ENCODE peak calls at places on chromosomes 7 and 10, in five cellular contexts. X is H1, N is neuronal stem cell, R is H9, U is IMR-90. E is an unnamed sample.

GRCh38 chr10:79193694-79194382 is 125.1 kb downstream of the ZMIZ1 start:
- DNase-seq in X (no peak), N (no peak), R (no peak), U (no peak), E (no peak)

GRCh38 chr7:73612598-73613269 is 11.6 kb downstream of the MLXIPL start:
- DNase-seq in X (no peak), N (no peak), R (no peak), U (peak), E (peak)

GRCh38 chr10:78731675-78732074 is 337.1 kb upstream of the ZMIZ1 start:
- DNase-seq in X (no peak), N (no peak), R (no peak), U (no peak), E (no peak)

GRCh38 chr10:132906106-132906505 is 36.3 kb downstream of the CFAP46 start:
- DNase-seq in X (no peak), N (no peak), R (no peak), U (no peak), E (no peak)

GRCh38 chr10:27612615-27613014 is 108.5 kb downstream of the RAB18 start:
- DNase-seq in X (no peak), N (no peak), R (no peak), U (no peak), E (no peak)

GRCh38 chr10:97708976-97709745 is 4.4 kb upstream of the MARVELD1 start:
- DNase-seq in X (no peak), N (peak), R (peak), U (peak), E (peak)

GRCh38 chr7:151946932-151947331 is 9.3 kb upstream of the GALNTL5 start:
- DNase-seq in X (no peak), N (no peak), R (no peak), U (no peak), E (no peak)

GRCh38 chr10:74165530-74165901 is 14.5 kb downstream of the ADK start:
- DNase-seq in X (no peak), N (no peak), R (no peak), U (peak), E (no peak)

GRCh38 chr10:121927841-121928527 is at the start of gene ATE1:
- DNase-seq in X (peak), N (peak), R (peak), U (peak), E (peak)

GRCh38 chr7:28835800-28836199 is 122.3 kb downstream of the TRIL start:
- DNase-seq in X (no peak), N (no peak), R (no peak), U (peak), E (no peak)

GRCh38 chr7:23012797-23013714 is 874 bp downstream of the HYCC1 start:
- DNase-seq in X (no peak), N (peak), R (peak), U (no peak), E (peak)

GRCh38 chr7:138945169-138945568 is 36.0 kb downstream of the KIAA1549 start:
- DNase-seq in X (no peak), N (no peak), R (no peak), U (no peak), E (peak)

GRCh38 chr7:16212610-16213009 is 208.7 kb downstream of the CRPPA start:
- DNase-seq in X (no peak), N (no peak), R (no peak), U (no peak), E (no peak)

GRCh38 chr10:43390791-43391190 is 18.2 kb downstream of the HNRNPF start:
- DNase-seq in X (no peak), N (no peak), R (peak), U (peak), E (peak)

GRCh38 chr7:5523052-5523711 is 99.5 kb upstream of the TNRC18 start:
- DNase-seq in X (no peak), N (no peak), R (peak), U (peak), E (peak)

GRCh38 chr10:7794627-7795026 is 6.7 kb downstream of the ATP5F1C start:
- DNase-seq in X (no peak), N (no peak), R (no peak), U (no peak), E (no peak)

GRCh38 chr10:17075510-17075909 is 54.1 kb downstream of the CUBN start:
- DNase-seq in X (no peak), N (no peak), R (no peak), U (peak), E (no peak)

GRCh38 chr10:48414778-48415177 is 108.3 kb downstream of the MAPK8 start:
- DNase-seq in X (no peak), N (no peak), R (no peak), U (peak), E (no peak)

GRCh38 chr7:2009541-2010001 is 223.2 kb downstream of the MAD1L1 start:
- DNase-seq in X (no peak), N (no peak), R (no peak), U (no peak), E (no peak)

GRCh38 chr7:151632750-151633515 is 113.2 kb upstream of the RHEB start:
- DNase-seq in X (no peak), N (peak), R (peak), U (peak), E (peak)

GRCh38 chr10:77713506-77714280 is 76.1 kb upstream of the KCNMA1 start:
- DNase-seq in X (no peak), N (no peak), R (no peak), U (peak), E (no peak)

GRCh38 chr10:62388328-62388727 is 14.2 kb downstream of the ZNF365 start:
- DNase-seq in X (no peak), N (no peak), R (peak), U (no peak), E (peak)

GRCh38 chr7:97480700-97481410 is 251.0 kb upstream of the TAC1 start:
- DNase-seq in X (no peak), N (no peak), R (no peak), U (no peak), E (no peak)

GRCh38 chr10:17062493-17063487 is 66.8 kb downstream of the CUBN start:
- DNase-seq in X (peak), N (no peak), R (no peak), U (peak), E (peak)

GRCh38 chr10:52542891-52543290 is 228.8 kb downstream of the DKK1 start:
- DNase-seq in X (no peak), N (no peak), R (no peak), U (peak), E (no peak)

GRCh38 chr10:98248018-98248417 is 20.0 kb downstream of the LOXL4 start:
- DNase-seq in X (no peak), N (no peak), R (no peak), U (no peak), E (no peak)

GRCh38 chr7:99693427-99694200 is 13.8 kb upstream of the CYP3A5 start:
- DNase-seq in X (no peak), N (peak), R (peak), U (no peak), E (peak)

GRCh38 chr7:28700084-28700483 is 258.0 kb downstream of the TRIL start:
- DNase-seq in X (no peak), N (no peak), R (no peak), U (no peak), E (no peak)

DNA sequence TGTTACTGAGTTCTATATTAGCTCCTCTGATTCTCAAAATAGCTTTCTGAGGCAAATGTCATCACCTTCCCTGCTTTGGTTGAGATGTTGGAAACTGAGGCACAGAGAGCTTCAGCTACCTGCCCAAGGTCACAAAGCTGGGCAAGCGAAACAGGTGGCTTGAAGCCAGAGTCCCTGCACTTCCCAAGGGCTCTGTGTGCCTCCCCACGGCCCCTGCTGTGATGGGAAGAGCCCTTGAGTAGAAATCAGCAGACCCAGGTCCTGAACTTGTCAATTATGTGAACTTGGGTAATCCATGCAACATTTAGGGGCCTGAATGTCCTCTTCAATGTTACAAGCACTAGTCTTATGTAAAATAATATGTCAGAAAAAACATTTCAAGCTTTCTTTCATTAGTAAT is 327.3 kb upstream of the PODXL start:
- DNase-seq in X (no peak), N (no peak), R (no peak), U (no peak), E (no peak)
- H2AK5ac ChIP-seq in X (no peak), N (no peak), R (no peak), U (no peak), E (no peak)

DNA sequence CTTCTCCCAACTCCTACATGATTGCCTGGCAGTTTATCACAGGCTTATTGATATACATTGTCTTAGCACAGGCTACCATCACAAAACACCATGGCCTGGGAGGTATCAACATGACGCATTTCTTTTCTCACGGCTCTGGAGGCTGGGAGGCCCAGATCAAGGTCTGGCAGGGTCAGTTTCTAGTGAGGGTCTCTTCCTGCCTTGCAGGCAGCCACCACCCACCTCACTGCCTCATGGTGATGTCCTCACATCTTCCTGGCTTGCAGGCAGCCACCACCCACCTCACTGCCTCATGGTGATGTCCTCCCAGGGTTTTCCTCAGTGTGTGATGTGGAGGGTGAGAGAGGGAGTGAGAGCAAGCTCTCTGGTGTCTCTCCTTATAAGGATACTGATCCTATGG is 599.3 kb upstream of the MKI67 start:
- DNase-seq in X (no peak), N (no peak), R (no peak), U (no peak), E (no peak)
- H2AK5ac ChIP-seq in X (no peak), N (no peak), R (no peak), U (no peak), E (no peak)

DNA sequence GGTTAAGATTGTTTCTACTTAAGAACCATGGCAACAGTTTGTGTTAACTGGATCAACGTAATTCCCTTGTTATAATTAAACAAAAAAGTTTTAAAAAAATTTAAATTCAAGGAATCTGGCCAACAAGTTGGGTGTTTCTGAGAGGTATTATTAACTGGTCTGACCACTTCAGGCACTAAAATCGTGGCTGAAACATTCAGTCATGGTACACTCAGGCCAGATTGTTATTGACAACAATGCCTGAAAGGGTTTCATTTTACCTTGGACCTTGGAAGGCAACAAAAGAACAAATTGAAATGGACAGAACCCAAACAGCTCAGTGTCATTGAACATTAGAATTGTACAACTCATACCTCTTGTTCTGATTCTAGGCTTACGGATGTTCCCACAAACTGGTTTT is 103.3 kb upstream of the ARMC3 start:
- DNase-seq in X (no peak), N (no peak), R (no peak), U (no peak), E (no peak)
- H2AK5ac ChIP-seq in X (no peak), N (no peak), R (no peak), U (peak), E (no peak)

GRCh38 chr7:44266526-44266925 is 58.9 kb downstream of the CAMK2B start:
- DNase-seq in X (no peak), N (no peak), R (no peak), U (no peak), E (no peak)
- H2AK5ac ChIP-seq in X (no peak), N (no peak), R (no peak), U (no peak), E (no peak)

GRCh38 chr10:45315508-45315907 is at the start of gene OR13A1:
- DNase-seq in X (no peak), N (no peak), R (no peak), U (no peak), E (no peak)

GRCh38 chr10:45308707-45309106 is 6.7 kb downstream of the OR13A1 start:
- DNase-seq in X (no peak), N (no peak), R (no peak), U (no peak), E (peak)

DNA sequence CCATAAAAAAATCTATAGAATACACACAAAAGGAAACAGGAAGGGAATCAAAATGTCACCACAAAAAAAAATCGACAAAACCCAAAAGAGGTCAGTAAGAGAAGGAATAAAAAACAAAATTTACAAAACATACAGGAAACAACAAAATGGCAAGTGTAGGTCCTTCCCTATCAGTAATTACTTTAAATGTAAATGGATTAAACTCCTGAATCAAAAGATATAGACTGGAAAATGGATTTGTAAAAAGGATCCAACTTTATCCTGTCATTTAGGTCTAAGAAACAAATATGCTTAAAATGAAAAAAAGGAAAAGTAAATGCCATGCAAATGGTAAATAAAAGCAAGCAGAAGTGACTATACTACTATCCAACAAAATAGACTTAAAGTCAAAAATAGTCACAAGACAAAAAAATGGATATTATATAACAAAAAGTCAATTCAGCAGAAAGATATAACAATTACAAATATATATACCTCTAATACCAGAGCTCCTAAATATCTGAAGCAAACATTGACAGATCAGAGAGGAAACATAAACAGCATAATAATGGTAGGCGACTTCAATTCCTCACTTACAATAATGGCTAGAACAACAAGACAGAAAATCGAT is 2.0 kb downstream of the OR13A1 start:
- DNase-seq in X (no peak), N (no peak), R (no peak), U (no peak), E (no peak)
- H2AK5ac ChIP-seq in X (no peak), N (no peak), R (no peak), U (no peak), E (no peak)

DNA sequence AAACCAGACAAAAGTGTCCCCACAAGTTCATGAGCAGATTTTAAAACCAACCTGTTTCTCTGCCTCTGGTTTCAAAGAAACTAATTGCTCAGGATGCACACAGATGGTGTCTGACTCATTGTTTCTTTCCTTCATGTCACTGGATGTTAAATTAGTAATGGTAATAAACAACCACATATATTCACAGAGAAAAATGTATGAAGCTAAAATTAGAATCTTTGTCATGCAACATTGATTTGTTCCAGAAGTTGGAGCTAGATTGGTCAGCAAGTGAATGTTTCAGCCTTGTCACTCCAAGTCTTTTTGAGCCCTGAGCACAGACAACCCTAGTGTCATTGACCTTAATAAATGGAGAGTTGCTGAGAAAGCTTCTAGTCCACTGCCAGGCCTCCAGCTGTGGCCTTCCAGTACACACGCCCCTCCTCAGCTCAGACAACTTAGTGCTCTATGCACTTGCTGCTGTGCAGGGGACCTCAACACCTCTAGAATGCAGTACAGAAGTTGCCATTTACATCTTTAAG is 175.9 kb downstream of the CCDC71L start:
- DNase-seq in X (no peak), N (no peak), R (no peak), U (peak), E (no peak)
- H2AK5ac ChIP-seq in X (no peak), N (no peak), R (no peak), U (peak), E (no peak)

GRCh38 chr10:26505491-26505890 is 67.3 kb downstream of the APBB1IP start:
- DNase-seq in X (no peak), N (no peak), R (no peak), U (no peak), E (no peak)
- H2AK5ac ChIP-seq in X (no peak), N (no peak), R (no peak), U (no peak), E (no peak)